ENCODE peak calls at places on chromosomes 11 and 22, in seven cellular contexts. One of them, this sample, is unnamed.

GRCh38 chr11:73072935-73073481 is 69.1 kb downstream of the FCHSD2 start:
- DNase-seq in pancreas: no peak
- DNase-seq in EL: peak
- DNase-seq in stimulated activated CD8-positive, alpha-beta memory T cell treated with anti-CD3 and anti-CD28 coated beads, Interleukin-2, amount 100 ng/mL, for 1 hour: no peak
- DNase-seq in M059J: no peak
- DNase-seq in kidney tubule cell: peak
- DNase-seq in uterus: no peak
- DNase-seq in this sample: no peak

GRCh38 chr22:31088233-31088986 is 7.3 kb downstream of the SMTN start:
- DNase-seq in kidney tubule cell: no peak
- DNase-seq in M059J: no peak
- DNase-seq in EL: no peak
- DNase-seq in pancreas: no peak
- DNase-seq in uterus: no peak
- DNase-seq in stimulated activated CD8-positive, alpha-beta memory T cell treated with anti-CD3 and anti-CD28 coated beads, Interleukin-2, amount 100 ng/mL, for 1 hour: no peak
- DNase-seq in this sample: no peak

GRCh38 chr22:48641906-48642475 is 1185.7 kb downstream of the BRD1 start:
- DNase-seq in stimulated activated CD8-positive, alpha-beta memory T cell treated with anti-CD3 and anti-CD28 coated beads, Interleukin-2, amount 100 ng/mL, for 1 hour: no peak
- DNase-seq in uterus: no peak
- DNase-seq in EL: no peak
- DNase-seq in kidney tubule cell: no peak
- DNase-seq in M059J: no peak
- DNase-seq in pancreas: no peak
- DNase-seq in this sample: no peak

GRCh38 chr11:88454881-88455280 is 117.3 kb upstream of the CTSC start:
- DNase-seq in uterus: no peak
- DNase-seq in M059J: peak
- DNase-seq in stimulated activated CD8-positive, alpha-beta memory T cell treated with anti-CD3 and anti-CD28 coated beads, Interleukin-2, amount 100 ng/mL, for 1 hour: no peak
- DNase-seq in pancreas: no peak
- DNase-seq in EL: peak
- DNase-seq in kidney tubule cell: no peak
- DNase-seq in this sample: no peak

GRCh38 chr11:12951376-12951775 is 57.7 kb upstream of the RASSF10 start:
- DNase-seq in EL: no peak
- DNase-seq in pancreas: no peak
- DNase-seq in uterus: no peak
- DNase-seq in stimulated activated CD8-positive, alpha-beta memory T cell treated with anti-CD3 and anti-CD28 coated beads, Interleukin-2, amount 100 ng/mL, for 1 hour: no peak
- DNase-seq in kidney tubule cell: no peak
- DNase-seq in M059J: no peak
- DNase-seq in this sample: no peak

GRCh38 chr11:130002352-130002845 is at the start of gene PRDM10:
- DNase-seq in EL: peak
- DNase-seq in kidney tubule cell: peak
- DNase-seq in stimulated activated CD8-positive, alpha-beta memory T cell treated with anti-CD3 and anti-CD28 coated beads, Interleukin-2, amount 100 ng/mL, for 1 hour: peak
- DNase-seq in M059J: peak
- DNase-seq in uterus: peak
- DNase-seq in pancreas: peak
- DNase-seq in this sample: peak

GRCh38 chr22:42547562-42547961 is 6.2 kb upstream of the SERHL2 start:
- DNase-seq in kidney tubule cell: no peak
- DNase-seq in stimulated activated CD8-positive, alpha-beta memory T cell treated with anti-CD3 and anti-CD28 coated beads, Interleukin-2, amount 100 ng/mL, for 1 hour: no peak
- DNase-seq in EL: no peak
- DNase-seq in uterus: no peak
- DNase-seq in M059J: no peak
- DNase-seq in pancreas: no peak
- DNase-seq in this sample: no peak

GRCh38 chr11:116696381-116696941 is 76.3 kb downstream of the BUD13 start:
- DNase-seq in pancreas: no peak
- DNase-seq in EL: peak
- DNase-seq in kidney tubule cell: peak
- DNase-seq in stimulated activated CD8-positive, alpha-beta memory T cell treated with anti-CD3 and anti-CD28 coated beads, Interleukin-2, amount 100 ng/mL, for 1 hour: no peak
- DNase-seq in uterus: no peak
- DNase-seq in M059J: peak
- DNase-seq in this sample: no peak

GRCh38 chr22:32605576-32605975 is 131.0 kb downstream of the FBXO7 start:
- DNase-seq in M059J: no peak
- DNase-seq in EL: no peak
- DNase-seq in uterus: no peak
- DNase-seq in kidney tubule cell: no peak
- DNase-seq in pancreas: no peak
- DNase-seq in stimulated activated CD8-positive, alpha-beta memory T cell treated with anti-CD3 and anti-CD28 coated beads, Interleukin-2, amount 100 ng/mL, for 1 hour: no peak
- DNase-seq in this sample: no peak

GRCh38 chr11:10659339-10660216 is 34.0 kb downstream of the IRAG1 start:
- DNase-seq in uterus: peak
- DNase-seq in pancreas: no peak
- DNase-seq in M059J: peak
- DNase-seq in kidney tubule cell: peak
- DNase-seq in EL: peak
- DNase-seq in stimulated activated CD8-positive, alpha-beta memory T cell treated with anti-CD3 and anti-CD28 coated beads, Interleukin-2, amount 100 ng/mL, for 1 hour: no peak
- DNase-seq in this sample: no peak

GRCh38 chr11:16986434-16987204 is 27.6 kb downstream of the PLEKHA7 start:
- DNase-seq in EL: no peak
- DNase-seq in M059J: peak
- DNase-seq in pancreas: peak
- DNase-seq in kidney tubule cell: peak
- DNase-seq in uterus: peak
- DNase-seq in stimulated activated CD8-positive, alpha-beta memory T cell treated with anti-CD3 and anti-CD28 coated beads, Interleukin-2, amount 100 ng/mL, for 1 hour: peak
- DNase-seq in this sample: peak

GRCh38 chr11:103805688-103806009 is 230.8 kb upstream of the DDI1 start:
- DNase-seq in stimulated activated CD8-positive, alpha-beta memory T cell treated with anti-CD3 and anti-CD28 coated beads, Interleukin-2, amount 100 ng/mL, for 1 hour: no peak
- DNase-seq in uterus: no peak
- DNase-seq in EL: no peak
- DNase-seq in M059J: no peak
- DNase-seq in pancreas: no peak
- DNase-seq in kidney tubule cell: peak
- DNase-seq in this sample: no peak

GRCh38 chr22:30210235-30210831 is 36.2 kb downstream of the LIF start:
- DNase-seq in EL: peak
- DNase-seq in uterus: no peak
- DNase-seq in M059J: peak
- DNase-seq in kidney tubule cell: peak
- DNase-seq in pancreas: peak
- DNase-seq in stimulated activated CD8-positive, alpha-beta memory T cell treated with anti-CD3 and anti-CD28 coated beads, Interleukin-2, amount 100 ng/mL, for 1 hour: no peak
- DNase-seq in this sample: no peak

GRCh38 chr11:64900263-64900678 is 16.7 kb downstream of the ATG2A start:
- DNase-seq in kidney tubule cell: peak
- DNase-seq in stimulated activated CD8-positive, alpha-beta memory T cell treated with anti-CD3 and anti-CD28 coated beads, Interleukin-2, amount 100 ng/mL, for 1 hour: no peak
- DNase-seq in pancreas: peak
- DNase-seq in M059J: peak
- DNase-seq in uterus: no peak
- DNase-seq in EL: no peak
- DNase-seq in this sample: no peak

GRCh38 chr11:96050435-96051182 is 126.7 kb upstream of the MTMR2 start:
- DNase-seq in pancreas: no peak
- DNase-seq in stimulated activated CD8-positive, alpha-beta memory T cell treated with anti-CD3 and anti-CD28 coated beads, Interleukin-2, amount 100 ng/mL, for 1 hour: no peak
- DNase-seq in M059J: peak
- DNase-seq in uterus: no peak
- DNase-seq in kidney tubule cell: peak
- DNase-seq in EL: no peak
- DNase-seq in this sample: no peak

GRCh38 chr11:115497303-115497702 is 6.9 kb downstream of the CADM1 start:
- DNase-seq in pancreas: no peak
- DNase-seq in M059J: peak
- DNase-seq in EL: no peak
- DNase-seq in stimulated activated CD8-positive, alpha-beta memory T cell treated with anti-CD3 and anti-CD28 coated beads, Interleukin-2, amount 100 ng/mL, for 1 hour: no peak
- DNase-seq in kidney tubule cell: no peak
- DNase-seq in uterus: no peak
- DNase-seq in this sample: no peak

GRCh38 chr11:69654660-69655478 is 13.9 kb downstream of the CCND1 start:
- DNase-seq in kidney tubule cell: peak
- DNase-seq in uterus: no peak
- DNase-seq in EL: no peak
- DNase-seq in stimulated activated CD8-positive, alpha-beta memory T cell treated with anti-CD3 and anti-CD28 coated beads, Interleukin-2, amount 100 ng/mL, for 1 hour: no peak
- DNase-seq in pancreas: no peak
- DNase-seq in M059J: peak
- DNase-seq in this sample: no peak

GRCh38 chr22:25688627-25689026 is 53.4 kb upstream of the MYO18B start:
- DNase-seq in M059J: no peak
- DNase-seq in EL: no peak
- DNase-seq in stimulated activated CD8-positive, alpha-beta memory T cell treated with anti-CD3 and anti-CD28 coated beads, Interleukin-2, amount 100 ng/mL, for 1 hour: no peak
- DNase-seq in kidney tubule cell: no peak
- DNase-seq in pancreas: no peak
- DNase-seq in uterus: no peak
- DNase-seq in this sample: no peak

GRCh38 chr22:48923165-48923875 is 904.4 kb downstream of the BRD1 start:
- DNase-seq in pancreas: no peak
- DNase-seq in M059J: no peak
- DNase-seq in stimulated activated CD8-positive, alpha-beta memory T cell treated with anti-CD3 and anti-CD28 coated beads, Interleukin-2, amount 100 ng/mL, for 1 hour: no peak
- DNase-seq in kidney tubule cell: no peak
- DNase-seq in EL: no peak
- DNase-seq in uterus: no peak
- DNase-seq in this sample: no peak

GRCh38 chr11:110979696-110980095 is 265.8 kb upstream of the POU2AF2 start:
- DNase-seq in kidney tubule cell: peak
- DNase-seq in pancreas: no peak
- DNase-seq in EL: no peak
- DNase-seq in M059J: peak
- DNase-seq in stimulated activated CD8-positive, alpha-beta memory T cell treated with anti-CD3 and anti-CD28 coated beads, Interleukin-2, amount 100 ng/mL, for 1 hour: no peak
- DNase-seq in uterus: no peak
- DNase-seq in this sample: no peak